ENCODE peak calls at places on chromosomes 4 and X, in eight cellular contexts. One of them, this sample, is unnamed.

GRCh38 chrX:122833230-122833629 is 350.8 kb upstream of the GRIA3 start:
- DNase-seq in transverse colon: no peak
- DNase-seq in spleen: no peak
- DNase-seq in ovary: no peak
- DNase-seq in A549: no peak
- DNase-seq in right lobe of liver: no peak
- DNase-seq in H1: no peak
- DNase-seq in Peyer's patch: no peak
- DNase-seq in this sample: no peak

GRCh38 chrX:119518371-119518770 is 46.8 kb downstream of the STEEP1 start:
- DNase-seq in transverse colon: no peak
- DNase-seq in spleen: no peak
- DNase-seq in ovary: no peak
- DNase-seq in A549: no peak
- DNase-seq in right lobe of liver: no peak
- DNase-seq in H1: no peak
- DNase-seq in Peyer's patch: no peak
- DNase-seq in this sample: no peak

GRCh38 chr4:140152015-140152703 is 1.8 kb downstream of the MAML3 start:
- DNase-seq in transverse colon: peak; percentile 83
- DNase-seq in spleen: peak; percentile 93
- DNase-seq in ovary: peak; percentile 84
- DNase-seq in A549: no peak
- DNase-seq in right lobe of liver: peak; percentile 86
- DNase-seq in H1: peak; percentile 52
- DNase-seq in Peyer's patch: peak; percentile 57
- DNase-seq in this sample: peak; percentile 54

GRCh38 chrX:1144293-1144692 is 68.2 kb downstream of the CRLF2 start:
- DNase-seq in transverse colon: no peak
- DNase-seq in spleen: peak; percentile 11
- DNase-seq in ovary: no peak
- DNase-seq in A549: no peak
- DNase-seq in right lobe of liver: no peak
- DNase-seq in H1: peak; percentile 22
- DNase-seq in Peyer's patch: no peak
- DNase-seq in this sample: no peak

GRCh38 chr4:82652062-82652461 is 90.3 kb upstream of the TMEM150C start:
- DNase-seq in transverse colon: no peak
- DNase-seq in spleen: no peak
- DNase-seq in ovary: no peak
- DNase-seq in A549: no peak
- DNase-seq in right lobe of liver: no peak
- DNase-seq in H1: no peak
- DNase-seq in Peyer's patch: no peak
- DNase-seq in this sample: no peak

GRCh38 chr4:185304944-185305690 is 90.6 kb downstream of the LRP2BP start:
- DNase-seq in transverse colon: peak; percentile 16
- DNase-seq in spleen: no peak
- DNase-seq in ovary: no peak
- DNase-seq in A549: peak; percentile 20
- DNase-seq in right lobe of liver: no peak
- DNase-seq in H1: peak; percentile 57
- DNase-seq in Peyer's patch: no peak
- DNase-seq in this sample: no peak

GRCh38 chr4:143559757-143560147 is 46.2 kb downstream of the SMARCA5 start:
- DNase-seq in transverse colon: no peak
- DNase-seq in spleen: peak; percentile 82
- DNase-seq in ovary: no peak
- DNase-seq in A549: no peak
- DNase-seq in right lobe of liver: no peak
- DNase-seq in H1: no peak
- DNase-seq in Peyer's patch: peak; percentile 18
- DNase-seq in this sample: no peak

GRCh38 chr4:184117662-184118199 is 99.9 kb downstream of the ENPP6 start:
- DNase-seq in transverse colon: no peak
- DNase-seq in spleen: no peak
- DNase-seq in ovary: no peak
- DNase-seq in A549: no peak
- DNase-seq in right lobe of liver: no peak
- DNase-seq in H1: no peak
- DNase-seq in Peyer's patch: no peak
- DNase-seq in this sample: peak; percentile 54

GRCh38 chrX:20974326-20974725 is 399.9 kb upstream of the CNKSR2 start:
- DNase-seq in transverse colon: no peak
- DNase-seq in spleen: no peak
- DNase-seq in ovary: no peak
- DNase-seq in A549: no peak
- DNase-seq in right lobe of liver: no peak
- DNase-seq in H1: no peak
- DNase-seq in Peyer's patch: no peak
- DNase-seq in this sample: no peak

GRCh38 chrX:39854772-39855747 is 242.7 kb downstream of the BCOR start:
- DNase-seq in transverse colon: peak; percentile 53
- DNase-seq in spleen: no peak
- DNase-seq in ovary: no peak
- DNase-seq in A549: no peak
- DNase-seq in right lobe of liver: no peak
- DNase-seq in H1: no peak
- DNase-seq in Peyer's patch: peak; percentile 62
- DNase-seq in this sample: no peak

GRCh38 chr4:38804654-38805295 is at the start of gene TLR1:
- DNase-seq in transverse colon: no peak
- DNase-seq in spleen: no peak
- DNase-seq in ovary: no peak
- DNase-seq in A549: peak; percentile 56
- DNase-seq in right lobe of liver: no peak
- DNase-seq in H1: no peak
- DNase-seq in Peyer's patch: no peak
- DNase-seq in this sample: no peak
- TF ChIP-seq CTCF in transverse colon: peak; percentile 57
- TF ChIP-seq CTCF in spleen: peak; percentile 67
- TF ChIP-seq CTCF in ovary: peak; percentile 29
- TF ChIP-seq CTCF in A549: peak; percentile 50
- TF ChIP-seq CTCF in right lobe of liver: peak; percentile 70
- TF ChIP-seq CTCF in H1: peak; percentile 16
- TF ChIP-seq CTCF in Peyer's patch: peak; percentile 70
- TF ChIP-seq CTCF in this sample: no peak

GRCh38 chr4:139099366-139099982 is 77.5 kb downstream of the ELF2 start:
- DNase-seq in transverse colon: peak; percentile 71
- DNase-seq in spleen: no peak
- DNase-seq in ovary: peak; percentile 79
- DNase-seq in A549: peak; percentile 81
- DNase-seq in right lobe of liver: peak; percentile 52
- DNase-seq in H1: peak; percentile 73
- DNase-seq in Peyer's patch: peak; percentile 62
- DNase-seq in this sample: no peak
- TF ChIP-seq POLR2A in transverse colon: no peak
- TF ChIP-seq POLR2A in spleen: no peak
- TF ChIP-seq POLR2A in ovary: no peak
- TF ChIP-seq POLR2A in A549: no peak
- TF ChIP-seq POLR2A in right lobe of liver: no peak
- TF ChIP-seq POLR2A in H1: no peak
- TF ChIP-seq POLR2A in Peyer's patch: no peak
- TF ChIP-seq POLR2A in this sample: no peak

GRCh38 chr4:100311181-100311580 is 120.9 kb upstream of the DDIT4L start:
- DNase-seq in transverse colon: no peak
- DNase-seq in spleen: no peak
- DNase-seq in ovary: no peak
- DNase-seq in A549: peak; percentile 41
- DNase-seq in right lobe of liver: no peak
- DNase-seq in H1: no peak
- DNase-seq in Peyer's patch: no peak
- DNase-seq in this sample: no peak
- TF ChIP-seq CTCF in transverse colon: no peak
- TF ChIP-seq CTCF in spleen: no peak
- TF ChIP-seq CTCF in ovary: no peak
- TF ChIP-seq CTCF in A549: no peak
- TF ChIP-seq CTCF in right lobe of liver: no peak
- TF ChIP-seq CTCF in H1: peak; percentile 49
- TF ChIP-seq CTCF in Peyer's patch: no peak
- TF ChIP-seq CTCF in this sample: no peak

DNA sequence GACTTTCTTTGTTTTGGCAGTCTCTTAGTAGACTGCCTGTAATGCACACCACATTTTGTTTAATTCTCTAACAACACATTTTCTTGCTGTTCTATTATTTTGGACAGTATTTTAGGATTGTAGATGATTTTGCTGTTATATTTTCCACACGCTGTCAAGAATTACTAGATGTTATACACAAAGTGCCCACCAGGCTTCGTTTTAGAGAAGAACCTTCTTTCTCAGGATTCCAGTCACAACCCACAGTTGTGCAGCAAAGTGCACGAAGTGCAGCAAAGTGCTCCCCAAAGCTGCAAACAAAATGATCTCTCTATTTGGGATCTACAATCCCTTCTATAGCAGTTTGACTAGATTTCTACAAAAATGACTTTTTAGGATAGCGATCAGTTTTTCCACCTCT is 2.4 kb downstream of the ZNF141 start:
- DNase-seq in transverse colon: no peak
- DNase-seq in spleen: no peak
- DNase-seq in ovary: no peak
- DNase-seq in A549: no peak
- DNase-seq in right lobe of liver: no peak
- DNase-seq in H1: no peak
- DNase-seq in Peyer's patch: no peak
- DNase-seq in this sample: no peak
- TF ChIP-seq POLR2A in transverse colon: no peak
- TF ChIP-seq POLR2A in spleen: no peak
- TF ChIP-seq POLR2A in ovary: no peak
- TF ChIP-seq POLR2A in A549: no peak
- TF ChIP-seq POLR2A in right lobe of liver: no peak
- TF ChIP-seq POLR2A in H1: no peak
- TF ChIP-seq POLR2A in Peyer's patch: no peak
- TF ChIP-seq POLR2A in this sample: no peak

DNA sequence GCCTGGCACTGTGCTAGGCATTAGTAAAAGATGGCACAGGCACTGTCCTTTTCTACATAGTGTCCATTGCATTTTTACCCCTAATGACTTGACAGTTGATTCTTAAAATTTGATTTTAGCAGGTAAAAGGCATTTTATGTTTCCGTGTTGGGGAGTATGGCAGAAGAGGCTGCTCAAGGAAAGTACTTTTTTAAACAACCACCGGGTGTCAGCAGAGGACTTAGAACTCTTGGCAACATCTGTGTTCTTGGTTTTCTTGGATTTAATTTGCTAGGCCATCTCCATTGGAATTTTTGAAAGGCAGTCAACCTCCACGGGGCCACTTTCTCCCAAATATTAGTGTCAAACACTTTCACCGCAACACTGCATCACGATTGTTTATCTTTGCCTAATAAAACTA is 102.9 kb downstream of the TSPAN7 start:
- DNase-seq in transverse colon: no peak
- DNase-seq in spleen: no peak
- DNase-seq in ovary: no peak
- DNase-seq in A549: peak; percentile 49
- DNase-seq in right lobe of liver: no peak
- DNase-seq in H1: no peak
- DNase-seq in Peyer's patch: no peak
- DNase-seq in this sample: no peak
- TF ChIP-seq CTCF in transverse colon: peak; percentile 20
- TF ChIP-seq CTCF in spleen: no peak
- TF ChIP-seq CTCF in ovary: no peak
- TF ChIP-seq CTCF in A549: peak; percentile 41
- TF ChIP-seq CTCF in right lobe of liver: peak; percentile 44
- TF ChIP-seq CTCF in H1: peak; percentile 29
- TF ChIP-seq CTCF in Peyer's patch: peak; percentile 39
- TF ChIP-seq CTCF in this sample: no peak

GRCh38 chr4:8198206-8198905 is 734 bp upstream of the SH3TC1 start:
- DNase-seq in transverse colon: peak; percentile 62
- DNase-seq in spleen: peak; percentile 85
- DNase-seq in ovary: no peak
- DNase-seq in A549: no peak
- DNase-seq in right lobe of liver: peak; percentile 80
- DNase-seq in H1: no peak
- DNase-seq in Peyer's patch: peak; percentile 38
- DNase-seq in this sample: peak; percentile 70

GRCh38 chr4:8199594-8200301 is 658 bp downstream of the SH3TC1 start:
- DNase-seq in transverse colon: peak; percentile 42
- DNase-seq in spleen: no peak
- DNase-seq in ovary: no peak
- DNase-seq in A549: no peak
- DNase-seq in right lobe of liver: peak; percentile 55
- DNase-seq in H1: no peak
- DNase-seq in Peyer's patch: no peak
- DNase-seq in this sample: no peak

GRCh38 chr4:8197521-8197920 is 1.6 kb upstream of the SH3TC1 start:
- DNase-seq in transverse colon: no peak
- DNase-seq in spleen: peak; percentile 84
- DNase-seq in ovary: no peak
- DNase-seq in A549: no peak
- DNase-seq in right lobe of liver: peak; percentile 22
- DNase-seq in H1: no peak
- DNase-seq in Peyer's patch: no peak
- DNase-seq in this sample: no peak

GRCh38 chr4:8200302-8200975 is 1.3 kb downstream of the SH3TC1 start:
- DNase-seq in transverse colon: peak; percentile 50
- DNase-seq in spleen: no peak
- DNase-seq in ovary: no peak
- DNase-seq in A549: no peak
- DNase-seq in right lobe of liver: peak; percentile 59
- DNase-seq in H1: no peak
- DNase-seq in Peyer's patch: peak; percentile 67
- DNase-seq in this sample: peak; percentile 92

DNA sequence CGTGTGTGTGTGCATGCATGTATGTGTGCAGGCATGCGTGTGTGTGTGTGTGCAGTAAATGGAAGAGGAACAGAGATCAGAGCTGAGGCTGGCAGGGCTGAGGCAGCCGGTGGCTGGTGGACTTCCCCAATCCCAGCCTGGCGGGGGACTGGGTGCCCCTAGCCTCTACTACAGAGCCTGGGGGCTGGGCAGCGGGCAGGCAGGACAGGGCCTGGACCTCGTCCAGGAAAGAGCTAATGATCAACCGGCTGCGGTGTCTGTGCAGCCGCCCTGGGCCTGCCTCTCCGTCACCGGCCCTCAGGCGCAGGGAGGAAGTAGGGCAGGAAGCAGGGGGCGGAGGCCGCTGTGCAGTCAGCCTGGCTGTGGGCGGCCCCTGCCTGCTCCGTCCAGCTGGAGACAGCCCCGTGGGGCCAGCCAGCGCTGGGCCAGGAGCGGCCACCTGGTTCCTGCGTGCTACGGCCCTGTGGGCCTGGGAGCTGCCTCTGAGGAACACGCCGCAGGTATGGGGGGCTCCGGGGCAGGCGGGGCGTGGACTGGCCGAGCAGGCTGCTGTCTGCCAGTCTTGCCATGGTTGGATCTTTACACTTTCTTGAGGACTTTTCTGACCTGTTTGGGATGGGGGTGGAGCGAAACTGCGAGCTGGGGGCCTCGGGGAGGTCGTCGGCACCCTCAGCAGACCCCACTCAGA is at the start of gene SH3TC1:
- DNase-seq in transverse colon: peak; percentile 92
- DNase-seq in spleen: peak; percentile 97
- DNase-seq in ovary: peak; percentile 74
- DNase-seq in A549: peak; percentile 76
- DNase-seq in right lobe of liver: peak; percentile 97
- DNase-seq in H1: no peak
- DNase-seq in Peyer's patch: peak; percentile 86
- DNase-seq in this sample: peak; percentile 81
- TF ChIP-seq POLR2A in transverse colon: peak; percentile 81
- TF ChIP-seq POLR2A in spleen: peak; percentile 71
- TF ChIP-seq POLR2A in ovary: no peak
- TF ChIP-seq POLR2A in A549: no peak
- TF ChIP-seq POLR2A in right lobe of liver: peak; percentile 98
- TF ChIP-seq POLR2A in H1: no peak
- TF ChIP-seq POLR2A in Peyer's patch: peak; percentile 41
- TF ChIP-seq POLR2A in this sample: no peak

This sample was measured in lower leg skin.